ENCODE peak calls at places on chromosomes 13 and 19, in seven cellular contexts. T, V, J, N, G, W and I are unnamed samples. For H3K4me1, the result is how much of the 10 kb centered on the place peaks cover.

GRCh38 chr19:49436381-49437017 is 4.8 kb downstream of the SLC17A7 start:
- DNase-seq in N (no peak), V (no peak), T (no peak), G (no peak), J (no peak), W (no peak), I (no peak)

GRCh38 chr13:46655727-46656180 is 102.8 kb downstream of the LRCH1 start:
- DNase-seq in G (peak), J (no peak), V (no peak), N (no peak), W (no peak), T (peak), I (peak)

GRCh38 chr13:73428137-73428536 is 369.3 kb downstream of the KLF5 start:
- DNase-seq in T (no peak), G (peak), J (no peak), W (no peak), V (no peak), N (peak), I (no peak)

GRCh38 chr13:98144501-98145350 is 1.8 kb downstream of the FARP1 start:
- DNase-seq in W (peak), N (peak), T (no peak), V (peak), G (peak), J (no peak), I (peak)

GRCh38 chr13:48942131-48942530 is 33.6 kb upstream of the FNDC3A start:
- DNase-seq in V (no peak), T (no peak), G (peak), N (no peak), W (no peak), J (no peak), I (no peak)

GRCh38 chr13:95643009-95643408 is 1.5 kb downstream of the DZIP1 start:
- DNase-seq in W (no peak), V (no peak), N (no peak), J (no peak), G (no peak), T (no peak), I (no peak)

GRCh38 chr19:53864308-53864836 is 3.3 kb upstream of the MYADM start:
- DNase-seq in W (peak), G (no peak), N (no peak), J (no peak), V (no peak), T (no peak), I (no peak)

GRCh38 chr13:48110930-48111721 is 16.2 kb upstream of the MED4 start:
- DNase-seq in W (no peak), V (no peak), N (no peak), J (no peak), G (peak), T (peak), I (no peak)

GRCh38 chr13:32538234-32538620 is 368 bp downstream of the N4BP2L2 start:
- DNase-seq in J (peak), V (peak), G (peak), T (peak), W (peak), N (no peak), I (no peak)

GRCh38 chr13:29100739-29101138 is 280.6 kb downstream of the MTUS2 start:
- DNase-seq in W (no peak), J (no peak), V (no peak), G (no peak), N (no peak), T (no peak), I (no peak)

GRCh38 chr19:31535691-31536460 is 186.6 kb upstream of the TSHZ3 start:
- DNase-seq in V (no peak), G (no peak), W (no peak), N (no peak), J (no peak), T (no peak), I (no peak)

GRCh38 chr13:20968745-20969144 is 66.2 kb upstream of the XPO4 start:
- DNase-seq in T (no peak), G (peak), W (no peak), N (no peak), V (no peak), J (no peak), I (no peak)

GRCh38 chr19:19064098-19064722 is 416 bp downstream of the SLC25A42 start:
- DNase-seq in N (no peak), V (no peak), J (peak), G (no peak), W (no peak), T (peak), I (no peak)

GRCh38 chr13:22270881-22271280 is 600.0 kb downstream of the FGF9 start:
- DNase-seq in G (no peak), V (no peak), W (no peak), N (no peak), J (no peak), T (no peak), I (no peak)

GRCh38 chr19:5456130-5456835 is 1.1 kb downstream of the ZNRF4 start:
- DNase-seq in N (no peak), G (no peak), V (no peak), J (no peak), T (no peak), W (no peak), I (no peak)

GRCh38 chr13:101916108-101916757 is 463.8 kb downstream of the ITGBL1 start:
- DNase-seq in G (peak), T (no peak), N (no peak), J (no peak), W (no peak), V (no peak), I (no peak)

GRCh38 chr19:33906578-33907335 is 110.1 kb downstream of the KCTD15 start:
- DNase-seq in N (no peak), T (peak), J (no peak), V (peak), G (peak), W (peak), I (peak)

GRCh38 chr13:29105779-29106178 is 285.6 kb downstream of the MTUS2 start:
- DNase-seq in T (no peak), V (no peak), G (no peak), W (no peak), J (no peak), N (no peak), I (peak)

GRCh38 chr13:112737329-112737728 is 47.5 kb downstream of the ATP11A start:
- DNase-seq in G (no peak), V (no peak), J (no peak), N (no peak), T (no peak), W (no peak), I (no peak)

GRCh38 chr13:99412856-99413255 is 88.4 kb upstream of the TM9SF2 start:
- DNase-seq in J (no peak), W (no peak), V (no peak), G (no peak), N (no peak), T (no peak), I (no peak)

GRCh38 chr19:43941209-43941608 is 6.1 kb upstream of the ZNF45 start:
- DNase-seq in V (no peak), J (no peak), W (no peak), G (no peak), T (no peak), N (no peak), I (no peak)

GRCh38 chr19:48568345-48568886 is 16.4 kb downstream of the SULT2B1 start:
- DNase-seq in N (peak), T (peak), J (peak), V (peak), W (peak), G (peak), I (peak)

GRCh38 chr19:18433735-18434398 is 4.1 kb downstream of the ISYNA1 start:
- DNase-seq in N (no peak), J (no peak), W (no peak), G (no peak), T (no peak), V (no peak), I (peak)

GRCh38 chr19:43784251-43784980 is 3.6 kb upstream of the KCNN4 start:
- DNase-seq in N (peak), W (no peak), J (no peak), T (peak), G (peak), V (no peak), I (no peak)

GRCh38 chr19:40744554-40745401 is 5.5 kb downstream of the ACTMAP start:
- DNase-seq in W (no peak), T (no peak), V (peak), J (no peak), N (no peak), G (no peak), I (peak)

GRCh38 chr19:42143341-42144234 is 11.3 kb upstream of the POU2F2 start:
- DNase-seq in W (no peak), G (peak), V (no peak), N (no peak), J (no peak), T (no peak), I (no peak)

GRCh38 chr13:79483302-79483701 is 2.3 kb downstream of the NDFIP2 start:
- DNase-seq in V (no peak), J (no peak), T (no peak), W (no peak), G (peak), N (no peak), I (no peak)

GRCh38 chr19:45130888-45131615 is 29.7 kb downstream of the NKPD1 start:
- DNase-seq in N (peak), J (no peak), T (no peak), V (no peak), W (no peak), G (peak), I (no peak)

GRCh38 chr19:13827656-13828055 is 32.4 kb downstream of the ZSWIM4 start:
- DNase-seq in J (no peak), T (no peak), W (no peak), N (no peak), G (no peak), V (no peak), I (no peak)
- TF ChIP-seq CTCF in J (no peak), T (no peak), W (no peak), N (no peak), G (no peak), V (no peak), I (no peak)

GRCh38 chr13:18949970-18950369 is 231.7 kb downstream of the TUBA3C start:
- DNase-seq in T (no peak), J (no peak), V (no peak), W (no peak), G (no peak), N (no peak), I (no peak)
- H3K4me1 ChIP-seq in T (under half), J (under half), V (under half), W (under half), G (under half), N (under half), I (under half)

GRCh38 chr19:9586764-9587163 is 2.5 kb upstream of the ZNF121 start:
- DNase-seq in N (peak), V (peak), T (peak), G (peak), J (peak), W (peak), I (peak)
- TF ChIP-seq CTCF in N (peak), V (peak), T (peak), G (peak), J (peak), W (peak), I (peak)

DNA sequence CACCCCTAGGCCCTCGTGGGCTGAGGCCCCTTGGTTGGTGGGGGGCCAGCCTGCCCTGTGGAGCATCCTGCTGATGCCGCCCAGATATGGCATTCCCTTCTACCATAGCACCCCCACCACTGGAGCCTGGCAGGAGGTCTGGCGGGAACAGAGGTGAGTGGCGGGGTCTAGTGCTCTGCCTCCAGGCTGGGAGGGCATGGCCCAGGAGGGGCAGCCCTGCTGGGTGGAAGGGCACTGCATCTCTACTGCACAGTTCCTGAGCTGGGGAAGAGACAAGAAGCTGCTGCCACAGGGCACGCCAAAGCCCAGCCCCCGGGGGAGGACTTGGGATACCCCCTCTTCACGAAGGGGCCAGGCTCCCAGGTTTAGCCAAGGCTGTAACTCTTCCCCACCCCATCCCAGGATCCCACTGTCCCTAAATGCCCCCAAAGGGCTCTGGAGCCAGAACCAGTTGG is 2.4 kb upstream of the KMT2B start:
- DNase-seq in V (no peak), N (no peak), J (no peak), W (no peak), G (no peak), T (no peak), I (no peak)
- H3K4me1 ChIP-seq in V (under half), N (under half), J (under half), W (under half), G (under half), T (under half), I (under half)

GRCh38 chr13:85969331-85969730 is 170.1 kb upstream of the SLITRK6 start:
- DNase-seq in J (no peak), N (no peak), V (no peak), T (no peak), W (no peak), G (no peak), I (no peak)

GRCh38 chr13:85974604-85975366 is 175.6 kb upstream of the SLITRK6 start:
- DNase-seq in J (no peak), G (peak), W (no peak), V (no peak), T (no peak), N (no peak), I (no peak)

DNA sequence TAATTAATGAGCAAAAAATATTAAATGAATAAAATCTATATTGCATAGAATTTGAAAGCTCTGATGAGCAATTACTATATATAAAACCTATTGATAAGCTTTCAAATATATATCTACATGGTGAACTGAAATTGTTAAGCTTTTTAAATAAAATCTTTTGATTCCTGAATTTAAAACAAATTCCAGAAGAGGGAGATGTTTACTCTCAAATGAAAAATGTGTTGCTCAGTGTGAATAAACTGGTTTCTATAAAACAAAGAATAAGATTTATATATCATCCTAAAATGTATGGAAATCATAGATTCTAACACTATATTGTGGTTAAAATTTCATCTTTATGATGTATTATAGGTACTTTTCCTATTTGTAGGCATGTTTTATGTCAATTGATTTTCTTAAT is 171.5 kb upstream of the SLITRK6 start:
- DNase-seq in V (no peak), N (no peak), G (no peak), W (no peak), T (no peak), J (no peak), I (no peak)
- TF ChIP-seq CTCF in V (peak), N (no peak), G (no peak), W (no peak), T (no peak), J (no peak), I (no peak)